ENCODE peak calls at places on chromosomes 2 and 18, in eight cellular contexts. E is fibroblast of lung, K is adrenal gland, X is ovary, A is cardiac fibroblast, Z is hepatocyte, F is colonic mucosa, M is HL-60. D is an unnamed sample.

GRCh38 chr18:60935046-60935445 is 398.2 kb upstream of the CDH20 start:
- DNase-seq in E (peak), K (no peak), X (no peak), A (peak), Z (no peak), F (no peak), M (no peak), D (no peak)

GRCh38 chr2:201904529-201905420 is 98.4 kb downstream of the CDK15 start:
- DNase-seq in E (peak), K (no peak), X (no peak), A (no peak), Z (no peak), F (no peak), M (no peak), D (no peak)

GRCh38 chr2:240460781-240461431 is 25.4 kb downstream of the GPC1 start:
- DNase-seq in E (no peak), K (peak), X (peak), A (no peak), Z (no peak), F (no peak), M (no peak), D (no peak)

GRCh38 chr2:218010116-218010837 is 7.5 kb upstream of the TNS1 start:
- DNase-seq in E (peak), K (no peak), X (peak), A (peak), Z (peak), F (peak), M (no peak), D (no peak)

GRCh38 chr2:126979604-126980003 is 80.9 kb downstream of the TEX51 start:
- DNase-seq in E (no peak), K (no peak), X (no peak), A (peak), Z (no peak), F (no peak), M (no peak), D (no peak)

GRCh38 chr18:65073060-65073550 is 677.7 kb upstream of the CDH7 start:
- DNase-seq in E (no peak), K (no peak), X (no peak), A (no peak), Z (no peak), F (no peak), M (no peak), D (no peak)

GRCh38 chr2:20635698-20636584 is 15.0 kb downstream of the HS1BP3 start:
- DNase-seq in E (peak), K (peak), X (peak), A (peak), Z (peak), F (peak), M (peak), D (peak)

GRCh38 chr2:222799262-222799918 is 61.4 kb upstream of the ACSL3 start:
- DNase-seq in E (no peak), K (no peak), X (no peak), A (no peak), Z (no peak), F (peak), M (no peak), D (no peak)

GRCh38 chr18:39724652-39725051 is 2159.1 kb upstream of the CELF4 start:
- DNase-seq in E (peak), K (no peak), X (no peak), A (peak), Z (no peak), F (no peak), M (no peak), D (no peak)

GRCh38 chr2:120435671-120436459 is 89.9 kb downstream of the INHBB start:
- DNase-seq in E (no peak), K (no peak), X (no peak), A (no peak), Z (no peak), F (peak), M (no peak), D (no peak)

GRCh38 chr18:70243545-70243944 is 38.1 kb upstream of the RTTN start:
- DNase-seq in E (peak), K (no peak), X (no peak), A (no peak), Z (no peak), F (no peak), M (no peak), D (no peak)

GRCh38 chr2:105800036-105800755 is 55.5 kb downstream of the NCK2 start:
- DNase-seq in E (no peak), K (no peak), X (no peak), A (peak), Z (peak), F (no peak), M (peak), D (no peak)

GRCh38 chr2:197011777-197012641 is 85.5 kb upstream of the PGAP1 start:
- DNase-seq in E (peak), K (no peak), X (no peak), A (peak), Z (peak), F (no peak), M (peak), D (peak)

GRCh38 chr2:42339191-42339912 is 21.7 kb downstream of the COX7A2L start:
- DNase-seq in E (no peak), K (peak), X (no peak), A (no peak), Z (no peak), F (no peak), M (no peak), D (no peak)

GRCh38 chr2:102206666-102207341 is 20.0 kb downstream of the IL1RL2 start:
- DNase-seq in E (no peak), K (peak), X (no peak), A (no peak), Z (no peak), F (no peak), M (no peak), D (no peak)

GRCh38 chr18:23301971-23302370 is 151.1 kb upstream of the RIOK3 start:
- DNase-seq in E (no peak), K (no peak), X (no peak), A (no peak), Z (no peak), F (no peak), M (no peak), D (no peak)

GRCh38 chr18:57440331-57441101 is 5.3 kb downstream of the ONECUT2 start:
- DNase-seq in E (no peak), K (no peak), X (no peak), A (no peak), Z (no peak), F (no peak), M (no peak), D (no peak)

GRCh38 chr2:147211484-147211883 is 633.3 kb upstream of the ACVR2A start:
- DNase-seq in E (peak), K (no peak), X (no peak), A (no peak), Z (no peak), F (no peak), M (no peak), D (no peak)

GRCh38 chr2:147214900-147215299 is 629.9 kb upstream of the ACVR2A start:
- DNase-seq in E (peak), K (no peak), X (no peak), A (no peak), Z (no peak), F (no peak), M (no peak), D (no peak)
- TF ChIP-seq CTCF in E (no peak), K (no peak), X (no peak), A (no peak), Z (no peak), F (no peak), M (no peak), D (no peak)

DNA sequence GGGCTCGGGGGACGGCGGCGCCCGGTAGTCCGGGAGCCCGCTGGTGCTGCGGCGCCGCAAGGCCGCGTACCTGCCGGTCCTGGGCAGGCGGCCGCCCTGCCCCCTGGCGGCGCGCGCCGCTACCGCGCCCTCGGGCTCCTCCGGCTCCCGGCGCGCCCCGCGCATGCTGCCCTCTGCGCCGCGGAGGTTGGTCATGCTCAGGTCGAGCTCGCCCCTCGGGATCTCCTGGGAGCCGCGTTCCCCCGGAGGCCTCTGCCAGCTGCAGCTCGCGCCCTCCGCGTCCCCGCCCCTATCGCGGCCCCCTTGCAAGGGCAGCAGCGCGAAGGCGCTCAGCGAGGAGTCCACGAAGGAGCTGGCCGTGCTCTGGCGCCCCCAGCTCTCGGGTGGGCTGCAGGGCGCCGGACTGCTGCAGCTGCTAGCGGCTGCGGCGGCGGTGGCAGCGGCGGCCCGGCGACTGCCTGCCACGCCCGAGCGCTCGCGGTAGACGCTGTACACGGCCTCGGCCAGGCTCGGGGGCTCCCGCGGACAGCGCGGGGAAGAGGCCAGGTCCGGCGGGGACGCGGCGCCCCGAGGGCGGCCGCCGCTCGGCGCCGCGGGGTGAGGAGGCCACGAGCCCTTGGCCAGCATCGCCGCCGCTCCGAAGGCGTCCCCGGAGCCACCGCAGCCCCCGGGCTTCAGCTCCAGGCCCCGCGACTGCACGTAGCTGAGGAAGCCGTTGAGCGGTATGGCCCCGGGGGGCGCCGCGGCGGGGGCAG is 4.5 kb downstream of the TMEM200C start:
- DNase-seq in E (peak), K (peak), X (peak), A (no peak), Z (peak), F (peak), M (no peak), D (no peak)
- TF ChIP-seq CTCF in E (no peak), K (no peak), X (peak), A (no peak), Z (peak), F (no peak), M (no peak), D (no peak)

GRCh38 chr18:32019251-32019943 is 772 bp downstream of the RNF125 start:
- DNase-seq in E (peak), K (peak), X (peak), A (peak), Z (peak), F (peak), M (peak), D (no peak)
- TF ChIP-seq CTCF in E (no peak), K (no peak), X (no peak), A (no peak), Z (no peak), F (no peak), M (no peak), D (no peak)

DNA sequence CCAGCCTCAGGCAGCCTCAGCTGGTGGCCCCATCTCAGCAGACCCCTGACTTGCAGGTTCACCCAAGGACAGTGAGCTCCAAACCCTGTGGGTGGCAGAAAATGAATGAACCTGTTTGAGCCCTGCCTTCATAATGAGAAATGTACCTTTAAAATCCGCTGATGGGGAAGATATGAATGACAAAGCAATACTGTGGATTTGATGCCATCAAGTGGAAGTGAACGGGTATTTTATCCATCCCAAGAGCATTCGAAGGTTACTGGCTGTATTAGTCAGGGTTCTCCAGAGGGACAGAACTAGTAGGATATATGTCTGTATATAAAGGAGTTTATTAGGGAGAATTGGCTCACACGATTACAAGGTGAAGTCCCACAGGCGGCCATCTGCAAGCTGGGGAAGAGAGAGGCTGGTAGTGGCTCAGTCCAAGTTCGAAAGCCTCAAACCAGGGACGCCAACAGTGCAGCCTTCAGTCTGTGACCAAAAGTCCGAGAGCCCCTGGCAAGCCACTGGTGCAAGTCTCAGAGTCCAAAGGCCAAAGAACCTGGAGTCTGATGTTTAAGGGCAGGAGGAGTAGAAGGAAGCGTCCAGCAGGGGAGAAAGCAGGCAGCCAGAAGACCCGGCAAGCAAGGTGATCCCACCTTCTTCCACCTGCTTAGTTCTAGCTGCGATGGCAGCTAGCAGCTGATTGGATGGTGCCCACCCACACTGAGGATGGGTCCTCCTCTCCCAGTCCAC is 32.1 kb downstream of the TOGARAM2 start:
- DNase-seq in E (no peak), K (no peak), X (no peak), A (peak), Z (no peak), F (no peak), M (peak), D (no peak)
- TF ChIP-seq CTCF in E (peak), K (no peak), X (no peak), A (no peak), Z (peak), F (no peak), M (peak), D (no peak)

DNA sequence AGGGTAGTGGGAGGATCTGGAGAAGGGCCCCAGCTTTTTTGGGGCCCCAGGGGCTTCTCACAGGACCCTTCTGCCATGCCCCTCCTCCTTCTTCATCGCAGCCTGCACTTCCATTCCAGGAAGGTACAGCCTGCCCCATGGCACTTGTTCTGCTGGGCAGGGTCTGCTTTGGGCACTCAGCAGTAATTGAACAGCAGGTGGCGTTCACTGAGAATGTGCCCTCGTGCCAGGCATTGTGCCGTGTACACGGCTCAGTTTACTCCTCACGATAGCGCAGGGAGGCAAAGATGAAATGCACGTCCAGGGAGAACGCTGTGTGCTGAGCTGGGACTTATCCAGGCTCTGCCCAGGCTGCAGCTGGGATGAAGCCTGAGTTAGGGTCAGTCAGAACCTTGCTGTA is 54.8 kb upstream of the ASB18 start:
- DNase-seq in E (no peak), K (no peak), X (no peak), A (no peak), Z (no peak), F (no peak), M (no peak), D (no peak)
- TF ChIP-seq CTCF in E (no peak), K (no peak), X (no peak), A (no peak), Z (no peak), F (no peak), M (no peak), D (no peak)

GRCh38 chr18:62876828-62877227 is 161.5 kb downstream of the PHLPP1 start:
- DNase-seq in E (peak), K (no peak), X (no peak), A (no peak), Z (no peak), F (no peak), M (no peak), D (no peak)

GRCh38 chr18:62878305-62878704 is 163.0 kb downstream of the PHLPP1 start:
- DNase-seq in E (no peak), K (no peak), X (no peak), A (peak), Z (no peak), F (no peak), M (no peak), D (no peak)

GRCh38 chr18:62876106-62876505 is 160.8 kb downstream of the PHLPP1 start:
- DNase-seq in E (peak), K (no peak), X (no peak), A (no peak), Z (no peak), F (no peak), M (no peak), D (no peak)

GRCh38 chr18:62875320-62875719 is 160.0 kb downstream of the PHLPP1 start:
- DNase-seq in E (no peak), K (no peak), X (no peak), A (no peak), Z (no peak), F (no peak), M (no peak), D (no peak)

GRCh38 chr18:62877448-62878221 is 162.3 kb downstream of the PHLPP1 start:
- DNase-seq in E (peak), K (no peak), X (no peak), A (peak), Z (peak), F (no peak), M (no peak), D (peak)
- TF ChIP-seq CTCF in E (no peak), K (no peak), X (no peak), A (no peak), Z (no peak), F (no peak), M (no peak), D (no peak)

DNA sequence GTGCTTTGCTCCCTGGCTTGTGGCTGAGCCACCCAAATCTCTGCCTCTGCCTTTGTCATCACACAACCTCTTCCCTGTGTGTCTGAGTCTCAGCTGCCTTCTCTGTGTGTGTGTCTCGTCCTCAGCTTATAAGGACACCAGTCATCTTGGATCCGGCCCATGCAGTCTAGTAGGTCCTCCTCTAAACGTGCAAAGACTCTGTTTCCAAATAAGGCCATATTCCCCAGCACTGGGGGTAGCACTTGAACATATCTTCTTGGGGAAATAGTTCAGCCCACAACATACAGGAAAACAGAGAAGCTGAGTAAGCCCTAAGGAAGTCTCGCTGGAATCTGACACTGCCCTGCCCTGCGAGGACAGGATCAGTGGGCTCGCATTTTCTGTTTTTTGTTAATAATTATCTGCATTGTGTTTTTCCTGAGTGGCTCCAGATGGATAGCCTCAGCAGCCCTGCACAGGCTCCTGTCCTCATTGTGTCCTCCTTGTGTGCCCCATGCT is 42.1 kb downstream of the MTCL1 start:
- DNase-seq in E (peak), K (no peak), X (no peak), A (peak), Z (no peak), F (no peak), M (no peak), D (peak)
- TF ChIP-seq CTCF in E (no peak), K (no peak), X (no peak), A (no peak), Z (no peak), F (no peak), M (no peak), D (no peak)

DNA sequence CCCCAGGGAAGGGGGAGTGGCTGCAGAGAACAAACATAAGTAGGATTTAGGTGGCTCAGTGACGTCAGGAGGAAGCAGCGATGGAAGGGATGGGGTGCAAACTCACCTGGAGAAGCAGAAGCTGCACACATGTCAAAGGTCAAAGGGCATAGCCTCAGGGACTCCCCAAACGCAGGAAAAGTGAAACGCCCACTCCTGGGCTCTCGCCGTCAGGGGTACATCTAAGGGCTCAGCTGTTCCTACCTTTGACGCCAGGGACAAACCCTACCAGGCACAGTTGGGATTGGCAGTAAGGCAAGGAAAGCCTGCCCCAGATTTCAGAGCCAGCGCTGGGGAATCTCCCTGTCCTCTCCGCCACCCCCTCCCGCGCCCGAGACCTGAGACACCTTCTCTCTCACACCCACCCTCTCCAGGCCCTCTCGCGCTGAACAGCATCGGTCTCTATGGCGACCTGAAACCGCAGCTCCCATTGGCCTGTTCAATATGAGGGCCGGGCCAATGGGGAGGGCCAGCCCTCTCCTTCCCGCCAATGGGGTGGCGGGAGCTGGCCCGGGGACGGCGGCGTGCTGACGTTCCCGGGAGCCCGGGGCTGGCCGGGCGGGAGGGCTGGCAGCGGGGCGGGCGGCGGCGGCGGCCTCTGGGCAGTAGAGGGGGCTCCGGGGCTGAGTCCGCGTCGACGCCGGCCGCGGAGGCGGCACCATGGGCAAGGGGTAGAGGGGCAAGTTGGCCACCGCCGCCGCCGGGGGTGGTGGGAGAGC is at the start of the genes CCDC148 and PKP4:
- DNase-seq in E (peak), K (peak), X (peak), A (peak), Z (peak), F (peak), M (peak), D (peak)
- TF ChIP-seq CTCF in E (peak), K (no peak), X (peak), A (peak), Z (no peak), F (no peak), M (no peak), D (no peak)